ENCODE peak calls at places on chromosomes 12 and 14, in five cellular contexts. One of them, this sample, is unnamed.

GRCh38 chr14:55540847-55541773 is 38.9 kb upstream of the KTN1 start:
- DNase-seq in astrocyte of the spinal cord: no peak
- DNase-seq in epithelial cell of esophagus: peak; percentile 70
- DNase-seq in AG09309: no peak
- DNase-seq in AG10803: no peak
- DNase-seq in this sample: no peak

GRCh38 chr12:47015381-47015780 is 64.0 kb upstream of the PCED1B start:
- DNase-seq in epithelial cell of esophagus: no peak
- DNase-seq in AG09309: no peak
- DNase-seq in AG10803: no peak
- DNase-seq in astrocyte of the spinal cord: no peak
- DNase-seq in this sample: no peak

GRCh38 chr12:24778486-24779304 is 170.2 kb downstream of the BCAT1 start:
- DNase-seq in AG10803: peak; percentile 41
- DNase-seq in astrocyte of the spinal cord: peak; percentile 77
- DNase-seq in epithelial cell of esophagus: peak; percentile 67
- DNase-seq in AG09309: peak; percentile 17
- DNase-seq in this sample: peak; percentile 40

GRCh38 chr14:99549684-99550083 is 54.3 kb downstream of the CCDC85C start:
- DNase-seq in epithelial cell of esophagus: no peak
- DNase-seq in astrocyte of the spinal cord: no peak
- DNase-seq in AG09309: no peak
- DNase-seq in AG10803: peak; percentile 52
- DNase-seq in this sample: no peak

GRCh38 chr12:54431911-54432814 is 13.1 kb upstream of the ITGA5 start:
- DNase-seq in AG09309: peak; percentile 42
- DNase-seq in AG10803: peak; percentile 86
- DNase-seq in astrocyte of the spinal cord: peak; percentile 69
- DNase-seq in epithelial cell of esophagus: peak; percentile 98
- DNase-seq in this sample: no peak

GRCh38 chr14:72783741-72784140 is 110.2 kb downstream of the DPF3 start:
- DNase-seq in epithelial cell of esophagus: no peak
- DNase-seq in astrocyte of the spinal cord: no peak
- DNase-seq in AG10803: no peak
- DNase-seq in AG09309: no peak
- DNase-seq in this sample: no peak

GRCh38 chr14:56846970-56847928 is 37.0 kb upstream of the OTX2 start:
- DNase-seq in epithelial cell of esophagus: no peak
- DNase-seq in AG10803: no peak
- DNase-seq in AG09309: no peak
- DNase-seq in astrocyte of the spinal cord: no peak
- DNase-seq in this sample: no peak

GRCh38 chr12:100382327-100382726 is 25.5 kb downstream of the SLC17A8 start:
- DNase-seq in AG09309: peak; percentile 4
- DNase-seq in astrocyte of the spinal cord: no peak
- DNase-seq in AG10803: no peak
- DNase-seq in epithelial cell of esophagus: no peak
- DNase-seq in this sample: no peak

GRCh38 chr12:96219700-96220206 is 25.6 kb downstream of the ELK3 start:
- DNase-seq in astrocyte of the spinal cord: peak; percentile 98
- DNase-seq in AG10803: peak; percentile 96
- DNase-seq in AG09309: peak; percentile 85
- DNase-seq in epithelial cell of esophagus: peak; percentile 100
- DNase-seq in this sample: no peak

GRCh38 chr12:26018926-26019325 is 60.4 kb downstream of the RASSF8 start:
- DNase-seq in AG09309: no peak
- DNase-seq in astrocyte of the spinal cord: no peak
- DNase-seq in AG10803: peak; percentile 37
- DNase-seq in epithelial cell of esophagus: no peak
- DNase-seq in this sample: no peak

GRCh38 chr14:51939727-51940126 is 49.6 kb upstream of the RTRAF start:
- DNase-seq in AG10803: no peak
- DNase-seq in epithelial cell of esophagus: no peak
- DNase-seq in astrocyte of the spinal cord: no peak
- DNase-seq in AG09309: no peak
- DNase-seq in this sample: peak; percentile 33

GRCh38 chr14:41505491-41505890 is 101.2 kb upstream of the LRFN5 start:
- DNase-seq in astrocyte of the spinal cord: no peak
- DNase-seq in epithelial cell of esophagus: no peak
- DNase-seq in AG09309: no peak
- DNase-seq in AG10803: no peak
- DNase-seq in this sample: no peak

GRCh38 chr12:90010089-90010488 is 301.5 kb upstream of the ATP2B1 start:
- DNase-seq in epithelial cell of esophagus: no peak
- DNase-seq in AG10803: no peak
- DNase-seq in astrocyte of the spinal cord: peak; percentile 17
- DNase-seq in AG09309: no peak
- DNase-seq in this sample: no peak

GRCh38 chr12:67788118-67788517 is 139.6 kb downstream of the DYRK2 start:
- DNase-seq in astrocyte of the spinal cord: no peak
- DNase-seq in AG10803: no peak
- DNase-seq in AG09309: no peak
- DNase-seq in epithelial cell of esophagus: no peak
- DNase-seq in this sample: no peak

GRCh38 chr12:19435831-19436497 is 3.3 kb upstream of the AEBP2 start:
- DNase-seq in astrocyte of the spinal cord: no peak
- DNase-seq in AG09309: no peak
- DNase-seq in epithelial cell of esophagus: no peak
- DNase-seq in AG10803: no peak
- DNase-seq in this sample: no peak

GRCh38 chr14:74919421-74920165 is 3.5 kb downstream of the RPS6KL1 start:
- DNase-seq in AG09309: no peak
- DNase-seq in AG10803: peak; percentile 35
- DNase-seq in epithelial cell of esophagus: peak; percentile 48
- DNase-seq in astrocyte of the spinal cord: no peak
- DNase-seq in this sample: no peak

GRCh38 chr12:132597333-132598283 is 12.8 kb downstream of the LRCOL1 start:
- DNase-seq in AG10803: peak; percentile 70
- DNase-seq in astrocyte of the spinal cord: peak; percentile 81
- DNase-seq in epithelial cell of esophagus: peak; percentile 48
- DNase-seq in AG09309: no peak
- DNase-seq in this sample: no peak

GRCh38 chr14:96352708-96353107 is 10.4 kb downstream of the ATG2B start:
- DNase-seq in AG10803: no peak
- DNase-seq in AG09309: no peak
- DNase-seq in epithelial cell of esophagus: peak; percentile 16
- DNase-seq in astrocyte of the spinal cord: no peak
- DNase-seq in this sample: no peak

GRCh38 chr14:38065101-38065762 is 142.5 kb upstream of the SSTR1 start:
- DNase-seq in AG09309: no peak
- DNase-seq in epithelial cell of esophagus: no peak
- DNase-seq in astrocyte of the spinal cord: no peak
- DNase-seq in AG10803: no peak
- DNase-seq in this sample: no peak

GRCh38 chr12:70619471-70620152 is 17.6 kb downstream of the PTPRB start:
- DNase-seq in AG10803: peak; percentile 7
- DNase-seq in epithelial cell of esophagus: no peak
- DNase-seq in AG09309: peak; percentile 35
- DNase-seq in astrocyte of the spinal cord: peak; percentile 47
- DNase-seq in this sample: no peak

GRCh38 chr12:72570601-72571000 is 298.4 kb downstream of the TRHDE start:
- DNase-seq in AG10803: no peak
- DNase-seq in AG09309: no peak
- DNase-seq in epithelial cell of esophagus: peak; percentile 2
- DNase-seq in astrocyte of the spinal cord: no peak
- DNase-seq in this sample: no peak

GRCh38 chr14:53951661-53952265 is 4.9 kb downstream of the BMP4 start:
- DNase-seq in astrocyte of the spinal cord: peak; percentile 26
- DNase-seq in epithelial cell of esophagus: no peak
- DNase-seq in AG09309: no peak
- DNase-seq in AG10803: no peak
- DNase-seq in this sample: no peak

GRCh38 chr14:45149602-45150001 is 13.9 kb downstream of the FANCM start:
- DNase-seq in AG10803: no peak
- DNase-seq in AG09309: no peak
- DNase-seq in astrocyte of the spinal cord: no peak
- DNase-seq in epithelial cell of esophagus: no peak
- DNase-seq in this sample: no peak

GRCh38 chr14:34018125-34018524 is 67.3 kb upstream of the EGLN3 start:
- DNase-seq in astrocyte of the spinal cord: no peak
- DNase-seq in AG10803: no peak
- DNase-seq in AG09309: no peak
- DNase-seq in epithelial cell of esophagus: no peak
- DNase-seq in this sample: no peak
- H3K4me3 ChIP-seq in astrocyte of the spinal cord: no peak overlapping the region
- H3K4me3 ChIP-seq in AG10803: no peak overlapping the region
- H3K4me3 ChIP-seq in AG09309: no peak overlapping the region
- H3K4me3 ChIP-seq in epithelial cell of esophagus: no peak overlapping the region
- H3K4me3 ChIP-seq in this sample: peak overlapping the region; percentile 56

DNA sequence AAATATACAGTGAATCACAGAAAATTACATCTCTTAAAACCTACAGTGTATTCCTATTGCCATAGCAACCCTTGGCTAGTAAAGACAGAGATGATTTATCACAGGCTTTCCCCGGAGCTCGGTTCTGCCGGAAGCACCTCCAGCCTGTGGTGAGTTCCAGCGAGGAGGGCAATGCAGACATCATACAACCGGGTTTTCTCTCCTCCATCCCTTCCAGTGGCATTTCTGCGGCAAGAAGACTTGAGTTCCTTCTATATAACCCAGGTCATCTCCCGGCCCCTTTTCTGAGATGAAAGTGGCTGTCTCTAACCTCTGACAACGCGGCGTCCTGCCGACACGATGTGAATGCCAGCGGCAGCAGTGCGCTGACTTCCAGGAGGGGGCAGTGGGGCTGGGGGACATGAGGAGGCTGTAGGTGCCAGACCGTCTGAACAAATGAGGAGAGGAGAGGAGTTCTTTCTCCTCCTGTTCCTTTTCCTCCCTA is 68.5 kb upstream of the MAX start:
- DNase-seq in epithelial cell of esophagus: peak; percentile 55
- DNase-seq in AG09309: peak; percentile 72
- DNase-seq in AG10803: peak; percentile 77
- DNase-seq in astrocyte of the spinal cord: peak; percentile 80
- DNase-seq in this sample: no peak
- TF ChIP-seq CTCF in epithelial cell of esophagus: peak; percentile 14
- TF ChIP-seq CTCF in AG09309: peak; percentile 63
- TF ChIP-seq CTCF in AG10803: peak; percentile 55
- TF ChIP-seq CTCF in astrocyte of the spinal cord: peak; percentile 56
- TF ChIP-seq CTCF in this sample: peak; percentile 54

GRCh38 chr14:23181946-23182345 is 1.5 kb downstream of the SLC7A8 start:
- DNase-seq in astrocyte of the spinal cord: no peak
- DNase-seq in epithelial cell of esophagus: no peak
- DNase-seq in AG09309: no peak
- DNase-seq in AG10803: no peak
- DNase-seq in this sample: no peak
- H3K4me3 ChIP-seq in astrocyte of the spinal cord: no peak overlapping the region
- H3K4me3 ChIP-seq in epithelial cell of esophagus: peak overlapping the region; percentile 57
- H3K4me3 ChIP-seq in AG09309: no peak overlapping the region
- H3K4me3 ChIP-seq in AG10803: no peak overlapping the region
- H3K4me3 ChIP-seq in this sample: no peak overlapping the region

GRCh38 chr14:23380197-23381016 is 3.6 kb downstream of the CMTM5 start:
- DNase-seq in epithelial cell of esophagus: no peak
- DNase-seq in AG09309: no peak
- DNase-seq in astrocyte of the spinal cord: no peak
- DNase-seq in AG10803: no peak
- DNase-seq in this sample: no peak
- TF ChIP-seq CTCF in epithelial cell of esophagus: no peak
- TF ChIP-seq CTCF in AG09309: no peak
- TF ChIP-seq CTCF in astrocyte of the spinal cord: no peak
- TF ChIP-seq CTCF in AG10803: no peak
- TF ChIP-seq CTCF in this sample: no peak

This sample was measured in GM12864.